ENCODE peak calls at places on chromosomes 13 and 19, in four cellular contexts. S is A549, B is SK-N-SH, A is K562. J is an unnamed sample.

GRCh38 chr13:48304132-48304876 is 753 bp downstream of the RB1 start:
- DNase-seq in S (peak; percentile 22), B (peak; percentile 50), A (peak; percentile 28), J (peak; percentile 55)

GRCh38 chr19:57888494-57889231 is at the start of gene ZNF814:
- DNase-seq in S (peak; percentile 85), A (no peak), B (peak; percentile 74), J (peak; percentile 84)

GRCh38 chr19:28737021-28737525 is 475.9 kb downstream of the UQCRFS1 start:
- DNase-seq in S (peak; percentile 35), A (peak; percentile 27), B (no peak), J (peak; percentile 44)

GRCh38 chr13:94711561-94712286 is 621 bp downstream of the SOX21 start:
- DNase-seq in A (peak; percentile 39), S (peak; percentile 47), B (peak; percentile 54), J (no peak)

GRCh38 chr13:49454388-49455015 is 10.4 kb downstream of the SETDB2 start:
- DNase-seq in B (no peak), A (no peak), S (no peak), J (peak; percentile 88)

GRCh38 chr13:107079423-107080099 is 511.6 kb upstream of the ARGLU1 start:
- DNase-seq in A (no peak), S (no peak), B (no peak), J (no peak)

GRCh38 chr19:28633223-28634030 is 579.5 kb downstream of the UQCRFS1 start:
- DNase-seq in S (peak; percentile 61), B (peak; percentile 52), A (peak; percentile 73), J (peak; percentile 1)

GRCh38 chr19:58181902-58182576 is 822 bp upstream of the ZNF274 start:
- DNase-seq in A (peak; percentile 67), B (no peak), S (peak; percentile 82), J (no peak)

GRCh38 chr19:40241809-40242384 is 15.4 kb upstream of the CCNP start:
- DNase-seq in S (no peak), B (no peak), A (no peak), J (no peak)

GRCh38 chr19:47158879-47159509 is 28.4 kb downstream of the SAE1 start:
- DNase-seq in A (no peak), B (no peak), S (no peak), J (peak; percentile 15)

GRCh38 chr19:11872624-11873023 is 15.0 kb upstream of the ZNF69 start:
- DNase-seq in A (no peak), B (no peak), S (no peak), J (no peak)

GRCh38 chr19:1045247-1045603 is 5.3 kb downstream of the ABCA7 start:
- DNase-seq in S (peak; percentile 91), A (peak; percentile 97), B (peak; percentile 72), J (no peak)

GRCh38 chr13:50955807-50956206 is 46.2 kb downstream of the RNASEH2B start:
- DNase-seq in S (no peak), B (no peak), A (no peak), J (no peak)

GRCh38 chr13:40385858-40386180 is 280.6 kb downstream of the FOXO1 start:
- DNase-seq in S (no peak), A (no peak), B (no peak), J (no peak)

GRCh38 chr13:102862624-102863210 is 16.9 kb downstream of the ERCC5 start:
- DNase-seq in S (no peak), A (no peak), B (no peak), J (no peak)
- TF ChIP-seq RFX5 in S (no peak), A (no peak), B (no peak), J (no peak)

DNA sequence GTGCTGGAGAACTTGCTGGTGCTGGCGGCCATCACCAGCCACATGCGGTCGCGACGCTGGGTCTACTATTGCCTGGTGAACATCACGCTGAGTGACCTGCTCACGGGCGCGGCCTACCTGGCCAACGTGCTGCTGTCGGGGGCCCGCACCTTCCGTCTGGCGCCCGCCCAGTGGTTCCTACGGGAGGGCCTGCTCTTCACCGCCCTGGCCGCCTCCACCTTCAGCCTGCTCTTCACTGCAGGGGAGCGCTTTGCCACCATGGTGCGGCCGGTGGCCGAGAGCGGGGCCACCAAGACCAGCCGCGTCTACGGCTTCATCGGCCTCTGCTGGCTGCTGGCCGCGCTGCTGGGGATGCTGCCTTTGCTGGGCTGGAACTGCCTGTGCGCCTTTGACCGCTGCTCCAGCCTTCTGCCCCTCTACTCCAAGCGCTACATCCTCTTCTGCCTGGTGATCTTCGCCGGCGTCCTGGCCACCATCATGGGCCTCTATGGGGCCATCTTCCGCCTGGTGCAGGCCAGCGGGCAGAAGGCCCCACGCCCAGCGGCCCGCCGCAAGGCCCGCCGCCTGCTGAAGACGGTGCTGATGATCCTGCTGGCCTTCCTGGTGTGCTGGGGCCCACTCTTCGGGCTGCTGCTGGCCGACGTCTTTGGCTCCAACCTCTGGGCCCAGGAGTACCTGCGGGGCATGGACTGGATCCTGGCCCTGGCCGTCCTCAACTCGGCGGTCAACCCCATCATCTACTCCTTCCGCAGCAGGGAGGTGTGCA is 587 bp downstream of the S1PR4 start:
- DNase-seq in B (no peak), A (no peak), S (no peak), J (no peak)
- TF ChIP-seq RCOR1 in B (no peak), A (no peak), S (no peak), J (no peak)

DNA sequence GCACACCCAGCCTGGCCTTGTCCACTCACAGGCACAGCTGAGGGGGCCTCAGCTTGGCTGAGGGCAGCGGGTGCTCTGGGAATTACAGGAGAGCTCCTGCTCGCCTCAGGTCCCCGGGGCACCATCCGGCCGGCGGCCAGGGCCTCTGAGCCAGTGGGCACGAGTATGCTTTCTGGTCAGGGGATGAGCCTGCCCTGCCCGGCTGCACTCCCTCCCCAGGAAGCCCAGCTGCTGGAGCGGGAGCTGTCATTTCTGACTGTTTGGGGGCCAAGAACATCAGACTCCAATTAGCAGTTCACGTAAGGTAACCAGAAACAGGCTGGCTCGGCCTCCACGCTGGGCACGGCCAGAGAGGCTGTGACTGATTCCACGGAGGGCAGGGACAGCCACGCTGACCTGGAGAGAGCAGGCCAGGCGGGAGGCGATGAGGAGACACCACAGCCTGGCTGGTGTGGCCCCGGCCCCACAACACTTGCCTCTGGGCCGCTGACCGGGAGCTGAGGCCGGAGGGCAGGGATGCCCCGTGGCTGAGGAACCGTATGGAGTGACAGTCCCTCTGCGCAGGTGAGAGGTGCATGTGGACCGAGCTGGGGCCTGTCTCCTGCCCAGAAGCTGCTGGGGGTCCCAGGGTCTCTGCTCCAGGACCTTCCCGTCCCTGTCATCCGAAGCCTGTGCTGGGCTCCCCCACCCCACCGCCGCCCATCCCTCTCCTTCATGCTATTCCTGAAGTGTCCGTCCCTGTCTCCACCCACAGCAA is 15.5 kb downstream of the CEBPG start:
- DNase-seq in A (no peak), B (peak; percentile 83), S (no peak), J (no peak)
- H3K27ac ChIP-seq in A (no peak overlapping the region), B (peak overlapping the region; percentile 69), S (no peak overlapping the region), J (no peak overlapping the region)

GRCh38 chr13:53075356-53076041 is 46.9 kb downstream of the OLFM4 start:
- DNase-seq in S (no peak), B (no peak), A (no peak), J (no peak)
- TF ChIP-seq RFX5 in S (no peak), B (no peak), A (no peak), J (no peak)

DNA sequence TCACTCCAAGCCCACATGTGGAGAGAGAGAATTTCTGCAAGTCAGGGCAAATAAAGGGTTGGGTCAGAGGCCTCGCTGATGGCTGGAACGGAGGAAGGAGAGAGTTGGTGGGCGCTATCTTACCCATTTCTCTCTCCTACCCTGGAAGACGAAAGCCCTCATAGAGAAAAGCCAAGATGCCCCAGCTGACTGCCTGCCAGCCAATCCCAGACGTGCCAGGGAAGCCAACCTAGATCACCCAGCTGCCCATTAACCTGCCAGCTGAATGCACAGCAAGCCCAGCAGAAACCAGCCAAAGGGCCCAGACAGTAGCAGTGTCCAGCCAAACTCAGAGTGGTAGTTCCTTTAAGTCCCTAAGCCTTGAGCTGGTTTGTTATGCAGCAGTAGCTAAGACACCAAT is 167.0 kb upstream of the ZNF507 start:
- DNase-seq in A (no peak), B (no peak), S (no peak), J (no peak)
- TF ChIP-seq RCOR1 in A (no peak), B (no peak), S (no peak), J (no peak)

DNA sequence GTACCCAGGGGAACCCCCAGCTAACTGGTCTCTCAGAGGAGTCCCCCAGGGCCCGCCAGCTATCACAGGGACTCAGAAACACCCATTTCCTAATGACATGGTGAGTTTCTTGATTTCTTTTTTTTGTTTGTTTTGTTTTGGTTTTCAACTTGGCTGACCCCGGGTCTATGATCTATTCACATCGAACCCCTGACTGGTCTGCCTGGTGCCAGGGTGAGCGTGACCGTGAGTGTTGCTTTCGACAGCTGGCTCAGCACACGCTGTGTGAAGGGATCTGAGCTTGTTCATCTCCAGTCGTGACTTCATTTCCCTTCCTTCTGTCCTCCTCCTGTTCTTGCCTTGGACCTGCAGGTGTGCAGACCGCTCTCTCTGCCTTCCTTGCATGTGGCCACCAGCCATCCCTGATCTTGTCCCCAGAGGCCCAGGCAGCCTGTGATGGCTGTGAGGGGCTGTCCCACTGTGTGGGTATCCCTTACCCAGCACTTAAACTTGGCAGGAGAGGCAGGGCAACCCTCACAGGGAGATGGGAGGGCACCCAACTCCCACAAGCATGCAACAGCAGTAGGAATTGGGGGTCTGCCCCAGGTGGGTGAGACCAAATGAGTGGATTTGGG is 26.2 kb downstream of the TMEM161A start:
- DNase-seq in S (no peak), A (no peak), B (peak; percentile 17), J (no peak)
- H3K27ac ChIP-seq in S (no peak overlapping the region), A (no peak overlapping the region), B (no peak overlapping the region), J (no peak overlapping the region)

GRCh38 chr19:43675269-43675879 is 5.4 kb upstream of the PLAUR start:
- DNase-seq in B (no peak), S (peak; percentile 88), A (no peak), J (peak; percentile 78)

GRCh38 chr19:43674630-43674982 is 4.6 kb upstream of the PLAUR start:
- DNase-seq in A (no peak), S (no peak), B (no peak), J (peak; percentile 49)

GRCh38 chr19:43673702-43674629 is 4.0 kb upstream of the PLAUR start:
- DNase-seq in A (no peak), B (no peak), S (no peak), J (no peak)

GRCh38 chr19:43668406-43669158 is 1.4 kb downstream of the PLAUR start:
- DNase-seq in B (peak; percentile 97), S (peak; percentile 100), A (peak; percentile 98), J (peak; percentile 99)

DNA sequence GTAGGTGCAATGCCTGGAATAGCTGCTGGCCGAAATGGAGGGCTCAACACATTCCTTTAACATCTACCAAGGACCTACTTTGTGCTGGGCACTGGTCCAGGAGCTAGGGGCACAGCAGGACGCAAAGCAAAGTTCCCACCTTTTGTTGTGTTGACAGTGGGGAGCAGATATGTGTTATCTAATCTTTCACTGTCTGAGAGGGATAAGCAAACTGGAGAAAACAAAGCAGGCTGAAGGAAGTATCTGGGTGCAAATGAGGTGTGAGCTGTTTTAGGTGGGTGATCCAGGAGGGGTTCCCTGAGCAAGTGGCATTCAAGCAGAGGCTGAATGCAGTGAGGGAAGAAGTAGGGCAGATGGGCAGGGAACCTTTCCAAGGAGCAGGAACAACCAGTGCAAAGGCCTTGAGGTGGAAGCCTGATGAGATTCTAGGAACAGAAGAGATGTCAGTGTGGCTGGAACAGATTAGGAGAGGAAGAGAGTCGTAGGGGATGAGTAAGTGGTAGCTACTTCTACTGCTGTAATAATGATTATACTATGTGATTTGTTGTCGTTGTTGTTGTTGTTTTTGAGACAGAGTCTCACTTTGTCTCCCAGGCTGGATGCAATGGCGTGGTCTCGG is 2.2 kb upstream of the PLAUR start:
- DNase-seq in B (no peak), S (no peak), A (no peak), J (no peak)
- TF ChIP-seq RFX5 in B (no peak), S (no peak), A (no peak), J (no peak)

DNA sequence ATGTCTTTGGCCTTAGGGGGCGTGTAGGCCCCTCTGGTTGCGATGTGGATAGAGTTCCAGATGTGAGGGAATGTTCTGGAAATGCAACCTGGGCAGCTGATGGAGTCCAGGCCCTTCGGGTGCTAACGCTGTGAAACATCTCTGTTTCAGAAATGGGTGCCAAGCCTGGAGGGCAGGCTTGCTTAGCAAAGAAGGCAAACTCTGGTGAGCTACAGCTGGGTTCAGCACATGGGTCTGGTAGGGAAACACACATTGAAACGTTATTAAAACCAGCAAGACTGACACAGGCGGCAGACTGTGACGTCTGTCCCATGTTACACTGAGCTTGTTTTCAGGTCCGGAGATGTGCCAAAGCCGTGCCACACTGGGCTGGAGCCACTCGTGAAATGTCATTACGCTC is 8.6 kb upstream of the CDC16 start:
- DNase-seq in S (no peak), B (peak; percentile 52), A (no peak), J (no peak)
- TF ChIP-seq RCOR1 in S (no peak), B (peak; percentile 81), A (no peak), J (no peak)